ENCODE peak calls at places on chromosomes 6 and 20, in four cellular contexts. M is GM12878, A is K562, D is HepG2. Z is an unnamed sample.

GRCh38 chr6:45590225-45590624 is 212.5 kb upstream of the SUPT3H start:
- DNase-seq in M (no peak), A (no peak), D (no peak), Z (no peak)

GRCh38 chr6:219641-220198 is 72.6 kb upstream of the DUSP22 start:
- DNase-seq in M (no peak), A (peak), D (peak), Z (peak)

GRCh38 chr20:24590193-24590982 is 121.0 kb downstream of the SYNDIG1 start:
- DNase-seq in M (no peak), A (no peak), D (no peak), Z (no peak)

GRCh38 chr20:6959900-6960312 is 192.4 kb downstream of the BMP2 start:
- DNase-seq in M (no peak), A (no peak), D (no peak), Z (no peak)

GRCh38 chr6:90947184-90948064 is 360.6 kb upstream of the MAP3K7 start:
- DNase-seq in M (no peak), A (no peak), D (no peak), Z (no peak)

GRCh38 chr6:56292505-56293181 is 45.3 kb upstream of the COL21A1 start:
- DNase-seq in M (no peak), A (peak), D (peak), Z (peak)

GRCh38 chr20:57244627-57245214 is 21.7 kb downstream of the BMP7 start:
- DNase-seq in M (no peak), A (peak), D (no peak), Z (peak)

GRCh38 chr20:52972190-52972937 is at the start of gene TSHZ2:
- DNase-seq in M (no peak), A (no peak), D (peak), Z (no peak)

GRCh38 chr20:59598625-59599310 is 5.6 kb upstream of the PHACTR3 start:
- DNase-seq in M (peak), A (peak), D (peak), Z (peak)

GRCh38 chr6:145704153-145704781 is 31.1 kb downstream of the EPM2A start:
- DNase-seq in M (no peak), A (no peak), D (no peak), Z (peak)
- TF ChIP-seq JUNB in M (no peak), A (no peak), D (no peak), Z (no peak)

GRCh38 chr6:74734901-74735300 is 471.0 kb downstream of the COL12A1 start:
- DNase-seq in M (no peak), A (no peak), D (no peak), Z (no peak)
- TF ChIP-seq REST in M (no peak), A (no peak), D (no peak), Z (no peak)

GRCh38 chr6:98044791-98045190 is 761.8 kb upstream of the MMS22L start:
- DNase-seq in M (no peak), A (no peak), D (no peak), Z (no peak)
- H2AFZ ChIP-seq in M (no peak), A (no peak), D (no peak), Z (peak)

DNA sequence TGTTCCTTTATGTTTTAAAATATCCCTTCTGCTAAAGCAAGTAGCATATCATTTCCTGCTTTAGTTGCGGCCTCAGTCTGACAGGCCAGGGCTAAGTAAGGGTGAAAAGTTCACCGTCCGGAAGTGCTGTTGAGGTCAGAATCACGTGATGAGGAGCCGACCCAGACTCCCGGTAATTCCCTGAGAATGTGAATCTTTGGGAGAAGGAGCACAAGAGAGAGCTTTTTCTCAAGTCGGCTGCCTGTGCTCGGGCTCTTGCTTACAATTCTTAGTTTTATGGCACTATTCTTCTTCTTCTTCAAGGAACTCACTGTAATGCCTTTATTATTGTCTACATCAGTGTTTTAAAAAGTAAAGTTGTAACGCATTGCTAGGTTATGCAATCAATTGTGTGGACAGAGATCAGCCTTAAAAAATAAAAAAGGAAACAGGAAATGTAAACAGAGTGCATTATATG is 309.3 kb downstream of the PRL start:
- DNase-seq in M (peak), A (peak), D (peak), Z (peak)
- TF ChIP-seq JUNB in M (no peak), A (no peak), D (no peak), Z (no peak)

GRCh38 chr20:47062226-47062880 is 167.7 kb downstream of the EYA2 start:
- DNase-seq in M (no peak), A (no peak), D (no peak), Z (no peak)
- TF ChIP-seq REST in M (no peak), A (no peak), D (no peak), Z (no peak)